ENCODE peak calls at places on chromosomes 16 and 17, in seven cellular contexts. G, B, M, X, Z, J and S are unnamed samples. For H3K9me3, the result is how much of the 10 kb centered on the place peaks cover.

GRCh38 chr17:83064021-83064731 is 15.2 kb upstream of the METRNL start:
- DNase-seq in G (peak), B (peak), M (no peak), X (no peak), Z (peak), J (no peak), S (no peak)

GRCh38 chr16:57127037-57127763 is 34.8 kb downstream of the CPNE2 start:
- DNase-seq in G (no peak), B (no peak), M (no peak), X (no peak), Z (no peak), J (no peak), S (no peak)

GRCh38 chr16:16139806-16140205 is 83.5 kb downstream of the ABCC6 start:
- DNase-seq in G (no peak), B (no peak), M (no peak), X (no peak), Z (no peak), J (no peak), S (no peak)

GRCh38 chr16:89860747-89861304 is 12.6 kb upstream of the TCF25 start:
- DNase-seq in G (peak), B (peak), M (peak), X (peak), Z (peak), J (peak), S (peak)

GRCh38 chr16:47026492-47026891 is 53.0 kb upstream of the DNAJA2 start:
- DNase-seq in G (no peak), B (no peak), M (no peak), X (no peak), Z (no peak), J (no peak), S (no peak)

GRCh38 chr17:798246-798645 is 16.1 kb downstream of the MRM3 start:
- DNase-seq in G (no peak), B (no peak), M (no peak), X (no peak), Z (no peak), J (no peak), S (no peak)

GRCh38 chr16:8941718-8942344 is 21.9 kb downstream of the USP7 start:
- DNase-seq in G (no peak), B (no peak), M (no peak), X (no peak), Z (no peak), J (no peak), S (no peak)

GRCh38 chr17:44383363-44383762 is 6.1 kb downstream of the ITGA2B start:
- DNase-seq in G (no peak), B (no peak), M (no peak), X (no peak), Z (no peak), J (no peak), S (no peak)

GRCh38 chr17:75343007-75343406 is 53.8 kb upstream of the SLC25A19 start:
- DNase-seq in G (no peak), B (no peak), M (no peak), X (no peak), Z (no peak), J (no peak), S (no peak)

GRCh38 chr16:9040766-9041430 is 50.5 kb upstream of the HAPSTR1 start:
- DNase-seq in G (no peak), B (no peak), M (no peak), X (no peak), Z (no peak), J (no peak), S (no peak)

GRCh38 chr16:76913046-76913445 is 277.9 kb upstream of the MON1B start:
- DNase-seq in G (no peak), B (no peak), M (no peak), X (no peak), Z (no peak), J (no peak), S (no peak)

GRCh38 chr16:67199808-67200198 is 872 bp downstream of the ELMO3 start:
- DNase-seq in G (no peak), B (peak), M (peak), X (peak), Z (no peak), J (no peak), S (no peak)

GRCh38 chr17:32723310-32723955 is 153.5 kb downstream of the MYO1D start:
- DNase-seq in G (no peak), B (no peak), M (no peak), X (no peak), Z (no peak), J (no peak), S (no peak)

GRCh38 chr17:82876602-82877391 is 37.0 kb upstream of the ZNF750 start:
- DNase-seq in G (peak), B (peak), M (peak), X (peak), Z (no peak), J (no peak), S (no peak)

GRCh38 chr16:28264656-28265055 is 27.7 kb upstream of the SBK1 start:
- DNase-seq in G (no peak), B (peak), M (no peak), X (peak), Z (no peak), J (no peak), S (no peak)

GRCh38 chr16:88771294-88771772 is 13.7 kb downstream of the PIEZO1 start:
- DNase-seq in G (no peak), B (no peak), M (no peak), X (no peak), Z (no peak), J (no peak), S (no peak)

GRCh38 chr16:58120216-58120615 is 9.0 kb downstream of the CFAP20 start:
- DNase-seq in G (no peak), B (no peak), M (no peak), X (no peak), Z (no peak), J (no peak), S (no peak)

GRCh38 chr17:78962345-78962983 is 17.3 kb downstream of the LGALS3BP start:
- DNase-seq in G (no peak), B (peak), M (no peak), X (peak), Z (no peak), J (peak), S (no peak)

GRCh38 chr16:4801962-4802658 is at the start of gene ROGDI:
- DNase-seq in G (peak), B (peak), M (peak), X (peak), Z (peak), J (peak), S (peak)

GRCh38 chr17:81964081-81964849 is 3.3 kb upstream of the NOTUM start:
- DNase-seq in G (no peak), B (no peak), M (no peak), X (no peak), Z (no peak), J (no peak), S (no peak)

GRCh38 chr17:74773414-74773813 is 2.7 kb downstream of the NAT9 start:
- DNase-seq in G (no peak), B (no peak), M (no peak), X (no peak), Z (no peak), J (no peak), S (no peak)

GRCh38 chr16:27197004-27197403 is 6.3 kb upstream of the KDM8 start:
- DNase-seq in G (no peak), B (no peak), M (no peak), X (no peak), Z (no peak), J (no peak), S (no peak)

GRCh38 chr16:84851192-84852127 is 31.7 kb downstream of the CRISPLD2 start:
- DNase-seq in G (no peak), B (no peak), M (no peak), X (peak), Z (no peak), J (no peak), S (no peak)

GRCh38 chr17:46759141-46759540 is 59.4 kb downstream of the WNT3 start:
- DNase-seq in G (no peak), B (no peak), M (no peak), X (no peak), Z (no peak), J (no peak), S (no peak)

GRCh38 chr17:27888945-27889344 is 4.2 kb downstream of the LYRM9 start:
- DNase-seq in G (no peak), B (peak), M (peak), X (peak), Z (no peak), J (no peak), S (no peak)

GRCh38 chr16:83682126-83682857 is 125.5 kb upstream of the HSBP1 start:
- DNase-seq in G (no peak), B (no peak), M (no peak), X (no peak), Z (no peak), J (no peak), S (no peak)

GRCh38 chr17:4544656-4545216 is 10.4 kb downstream of the MYBBP1A start:
- DNase-seq in G (no peak), B (no peak), M (no peak), X (no peak), Z (no peak), J (no peak), S (no peak)

GRCh38 chr16:29881050-29881449 is 18.0 kb upstream of the CDIPT start:
- DNase-seq in G (no peak), B (no peak), M (no peak), X (no peak), Z (no peak), J (no peak), S (no peak)

GRCh38 chr17:27657620-27658019 is 26.6 kb downstream of the LGALS9 start:
- DNase-seq in G (no peak), B (no peak), M (peak), X (no peak), Z (no peak), J (peak), S (no peak)

GRCh38 chr17:64611374-64611773 is 50.7 kb downstream of the SMURF2 start:
- DNase-seq in G (no peak), B (no peak), M (no peak), X (no peak), Z (no peak), J (no peak), S (no peak)

GRCh38 chr17:64603987-64604386 is 58.1 kb downstream of the SMURF2 start:
- DNase-seq in G (no peak), B (no peak), M (no peak), X (no peak), Z (no peak), J (no peak), S (no peak)

GRCh38 chr17:64607862-64608565 is 54.1 kb downstream of the SMURF2 start:
- DNase-seq in G (no peak), B (no peak), M (no peak), X (no peak), Z (no peak), J (no peak), S (no peak)

GRCh38 chr17:64614266-64615011 is 47.7 kb downstream of the SMURF2 start:
- DNase-seq in G (no peak), B (no peak), M (no peak), X (no peak), Z (no peak), J (no peak), S (no peak)

GRCh38 chr17:64608571-64608981 is 53.5 kb downstream of the SMURF2 start:
- DNase-seq in G (no peak), B (no peak), M (no peak), X (no peak), Z (no peak), J (no peak), S (no peak)
- H3K27ac ChIP-seq in G (no peak), B (no peak), M (no peak), X (peak), Z (no peak), J (no peak), S (no peak)

GRCh38 chr16:35734728-35735402 is 2275.5 kb downstream of the TP53TG3F start:
- DNase-seq in G (no peak), B (no peak), M (no peak), X (no peak), Z (no peak), J (no peak), S (no peak)

GRCh38 chr16:35735403-35736251 is 2276.2 kb downstream of the TP53TG3F start:
- DNase-seq in G (no peak), B (no peak), M (no peak), X (no peak), Z (no peak), J (no peak), S (no peak)

GRCh38 chr16:35732046-35732810 is 2272.8 kb downstream of the TP53TG3F start:
- DNase-seq in G (no peak), B (no peak), M (no peak), X (no peak), Z (no peak), J (no peak), S (no peak)

GRCh38 chr16:35733278-35733965 is 2274.0 kb downstream of the TP53TG3F start:
- DNase-seq in G (no peak), B (no peak), M (no peak), X (no peak), Z (no peak), J (no peak), S (no peak)

DNA sequence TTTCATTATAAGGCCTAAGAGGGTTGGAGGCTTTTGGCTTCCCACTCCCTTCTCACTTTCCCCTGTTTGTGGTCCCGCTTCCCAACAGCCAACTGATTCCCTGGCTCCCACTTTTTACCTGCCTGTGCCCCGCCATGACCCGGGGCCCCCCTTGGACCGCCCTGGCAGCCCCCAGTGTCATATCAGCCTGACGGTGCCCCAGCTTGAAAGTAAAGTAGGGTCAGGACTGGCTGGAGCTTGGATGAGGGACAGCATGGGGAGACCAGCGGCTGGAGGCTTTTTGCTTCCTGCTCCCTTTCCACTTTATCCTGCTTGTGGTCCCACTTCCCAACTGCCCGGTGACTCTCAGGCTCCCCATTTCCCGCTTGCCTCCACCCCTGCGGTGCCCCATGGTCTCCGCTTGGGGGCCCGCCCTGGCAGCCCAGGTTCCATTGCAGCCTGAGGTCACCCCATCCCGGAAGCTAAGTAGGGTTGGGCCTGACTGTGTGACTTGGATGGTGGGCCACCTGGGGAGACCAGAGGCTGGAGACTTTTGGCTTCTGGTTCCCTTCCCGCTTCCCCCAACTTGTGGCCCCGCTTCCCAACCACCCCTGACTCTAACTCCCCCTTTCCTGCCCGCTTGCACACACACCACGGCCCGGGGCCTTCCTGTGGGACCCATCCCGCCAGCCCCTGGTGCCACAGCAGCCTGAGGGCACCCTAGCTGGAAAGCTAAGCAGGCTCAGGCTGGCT is 2274.7 kb downstream of the TP53TG3F start:
- DNase-seq in G (no peak), B (no peak), M (no peak), X (no peak), Z (no peak), J (no peak), S (no peak)
- H3K9me3 ChIP-seq in G (under half), B (half or more), M (under half), X (under half), Z (half or more), J (under half), S (under half)

DNA sequence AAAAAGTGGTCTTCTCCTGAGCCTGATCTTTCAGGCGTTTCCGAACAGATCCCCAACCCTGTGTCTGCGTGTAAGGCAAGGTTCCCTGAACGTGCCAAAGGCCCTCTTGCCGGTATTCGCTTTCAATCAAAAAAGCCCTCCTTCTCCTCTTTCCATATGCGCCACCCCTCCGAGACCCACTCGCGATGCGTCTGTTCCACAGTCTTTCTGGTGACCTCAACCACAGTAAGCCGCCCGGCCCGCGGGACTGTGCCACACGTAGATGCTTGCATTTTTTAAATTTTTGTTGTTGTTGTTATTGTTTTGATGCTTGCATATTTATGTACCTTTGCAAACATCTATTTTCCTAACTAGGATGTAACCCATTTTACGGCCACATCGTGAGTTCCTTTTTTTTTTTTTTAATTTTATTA is 607 bp upstream of the PRPSAP1 start:
- DNase-seq in G (no peak), B (no peak), M (no peak), X (no peak), Z (no peak), J (no peak), S (no peak)
- H3K27ac ChIP-seq in G (peak), B (peak), M (no peak), X (peak), Z (peak), J (no peak), S (peak)

GRCh38 chr16:86398622-86399021 is 111.7 kb upstream of the FOXF1 start:
- DNase-seq in G (no peak), B (no peak), M (no peak), X (no peak), Z (no peak), J (no peak), S (no peak)
- H3K9me3 ChIP-seq in G (under half), B (under half), M (under half), X (under half), Z (under half), J (under half), S (under half)

GRCh38 chr16:11462861-11463260 is 117.6 kb downstream of the RMI2 start:
- DNase-seq in G (no peak), B (no peak), M (no peak), X (no peak), Z (no peak), J (no peak), S (no peak)

GRCh38 chr16:11464241-11464640 is 119.0 kb downstream of the RMI2 start:
- DNase-seq in G (no peak), B (no peak), M (no peak), X (no peak), Z (no peak), J (no peak), S (no peak)

GRCh38 chr16:11460820-11461594 is 115.7 kb downstream of the RMI2 start:
- DNase-seq in G (no peak), B (no peak), M (no peak), X (no peak), Z (no peak), J (no peak), S (no peak)

GRCh38 chr16:11461595-11461990 is 116.3 kb downstream of the RMI2 start:
- DNase-seq in G (no peak), B (no peak), M (no peak), X (no peak), Z (no peak), J (no peak), S (no peak)

DNA sequence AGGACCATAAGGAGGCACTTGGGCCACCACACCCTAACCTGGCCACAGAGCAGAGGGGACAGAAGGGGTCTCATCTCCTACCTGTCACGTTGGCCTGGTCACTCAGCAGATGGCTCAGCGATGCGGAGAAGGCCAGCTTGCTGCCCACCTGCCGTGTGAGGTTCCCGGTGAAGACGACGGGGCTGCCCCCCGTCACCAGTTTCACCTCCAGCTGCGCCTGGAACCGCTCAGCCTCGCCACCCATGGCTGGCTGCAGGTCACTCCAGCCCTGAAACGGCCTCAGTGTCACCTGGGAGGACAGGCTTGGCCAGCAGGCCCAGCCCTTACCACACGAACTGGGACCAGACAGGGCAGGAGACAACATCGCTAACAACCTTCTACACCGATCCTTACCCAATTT is 116.8 kb downstream of the RMI2 start:
- DNase-seq in G (no peak), B (no peak), M (no peak), X (no peak), Z (no peak), J (no peak), S (no peak)
- H3K27ac ChIP-seq in G (no peak), B (no peak), M (no peak), X (no peak), Z (no peak), J (no peak), S (no peak)

DNA sequence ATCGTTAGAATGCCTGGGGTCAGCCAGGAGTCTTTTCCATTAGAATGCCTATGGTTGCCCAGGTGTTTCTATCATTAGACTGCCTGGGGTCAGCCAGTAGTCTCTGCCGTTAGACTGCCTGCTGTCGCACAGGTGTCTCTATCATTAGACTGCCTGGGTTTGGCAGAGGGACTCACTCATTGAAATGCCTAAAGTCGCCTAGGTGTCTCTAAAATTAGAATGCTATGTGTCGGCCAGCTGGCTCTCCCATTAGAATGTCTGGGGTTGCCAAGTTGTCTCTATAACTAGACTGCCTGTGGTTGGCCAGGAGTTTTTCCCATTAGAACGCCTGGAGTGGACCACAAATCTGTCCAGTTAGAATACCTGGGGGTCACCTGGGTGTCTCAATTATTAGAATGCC is 2266.5 kb downstream of the TP53TG3F start:
- DNase-seq in G (no peak), B (no peak), M (no peak), X (no peak), Z (no peak), J (no peak), S (no peak)
- H3K9me3 ChIP-seq in G (under half), B (half or more), M (under half), X (under half), Z (half or more), J (under half), S (under half)

DNA sequence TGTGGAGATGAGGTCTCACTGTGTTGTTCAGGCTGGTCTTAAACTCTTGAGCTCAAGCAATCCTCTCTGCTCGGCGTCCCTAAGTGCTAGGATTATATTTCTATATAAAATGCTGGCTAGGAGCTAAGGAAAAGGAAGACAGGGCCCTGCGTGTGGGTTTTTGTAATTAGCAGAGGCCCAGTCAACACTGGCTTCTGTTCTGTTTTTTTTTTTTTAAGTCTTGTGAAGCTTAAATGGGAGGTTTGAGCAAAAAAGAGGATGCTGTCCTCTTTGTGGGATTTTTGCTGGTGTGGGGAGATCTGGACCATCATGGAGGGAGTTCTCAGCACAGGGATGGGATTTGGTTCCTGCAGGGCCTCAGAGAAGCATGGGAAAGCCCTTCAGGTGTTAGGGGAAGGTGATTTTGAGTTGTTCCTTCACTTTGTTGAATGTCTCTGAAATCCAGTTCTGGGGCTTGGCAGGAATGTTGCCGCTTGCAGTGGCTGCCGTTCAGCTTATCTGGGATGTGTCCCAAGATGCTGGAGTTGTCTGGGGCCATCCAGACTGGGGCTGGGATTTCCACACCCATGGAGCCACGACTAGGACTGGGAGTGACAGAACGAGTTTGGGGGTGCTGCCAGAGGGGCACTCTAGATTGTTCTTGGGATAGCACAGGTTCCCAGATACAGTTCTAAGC is 4.2 kb downstream of the PYCARD start:
- DNase-seq in G (no peak), B (no peak), M (no peak), X (no peak), Z (no peak), J (no peak), S (no peak)
- H3K27ac ChIP-seq in G (no peak), B (no peak), M (no peak), X (no peak), Z (no peak), J (no peak), S (no peak)

GRCh38 chr16:63789603-63790002 is 1332.3 kb downstream of the CDH11 start:
- DNase-seq in G (no peak), B (no peak), M (no peak), X (no peak), Z (no peak), J (peak), S (no peak)
- H3K9me3 ChIP-seq in G (under half), B (under half), M (under half), X (under half), Z (under half), J (under half), S (under half)